ENCODE peak calls at places on chromosomes 2 and 18, in nine cellular contexts. J, D, W, Y, B, C, I, Q and A are unnamed samples.
A peak's percentile ranks its signal among the peaks of the same experiment; 100 is the strongest.

GRCh38 chr18:9792565-9793226 is 84.6 kb downstream of the RAB31 start:
- DNase-seq in J (peak; percentile 38), D (no peak), W (no peak), Y (no peak), B (no peak), C (peak; percentile 52), I (no peak), Q (peak; percentile 77), A (no peak)

GRCh38 chr2:74384051-74384450 is 3.9 kb upstream of the DCTN1 start:
- DNase-seq in J (no peak), D (no peak), W (no peak), Y (no peak), B (no peak), C (no peak), I (no peak), Q (no peak), A (no peak)

GRCh38 chr2:151632993-151633592 is 101.2 kb downstream of the NEB start:
- DNase-seq in J (peak; percentile 31), D (peak; percentile 53), W (no peak), Y (no peak), B (no peak), C (no peak), I (no peak), Q (peak; percentile 39), A (no peak)

GRCh38 chr2:45380131-45380836 is 230.8 kb downstream of the SRBD1 start:
- DNase-seq in J (peak; percentile 15), D (peak; percentile 19), W (no peak), Y (no peak), B (no peak), C (no peak), I (peak; percentile 35), Q (no peak), A (no peak)

GRCh38 chr2:152175012-152175367 is 573 bp downstream of the STAM2 start:
- DNase-seq in J (no peak), D (no peak), W (no peak), Y (no peak), B (no peak), C (no peak), I (no peak), Q (no peak), A (no peak)

GRCh38 chr2:152396051-152396511 is 61.1 kb downstream of the FMNL2 start:
- DNase-seq in J (no peak), D (peak; percentile 20), W (no peak), Y (no peak), B (no peak), C (no peak), I (no peak), Q (no peak), A (no peak)

GRCh38 chr2:225165052-225165451 is 122.8 kb upstream of the DOCK10 start:
- DNase-seq in J (no peak), D (peak; percentile 31), W (no peak), Y (no peak), B (no peak), C (no peak), I (no peak), Q (no peak), A (no peak)

GRCh38 chr2:37117566-37117965 is 33.2 kb downstream of the GPATCH11 start:
- DNase-seq in J (no peak), D (no peak), W (no peak), Y (no peak), B (no peak), C (no peak), I (no peak), Q (no peak), A (no peak)

GRCh38 chr2:197904446-197904845 is 100.1 kb downstream of the PLCL1 start:
- DNase-seq in J (no peak), D (no peak), W (no peak), Y (no peak), B (no peak), C (no peak), I (no peak), Q (no peak), A (no peak)

GRCh38 chr2:174846941-174847938 is 83.0 kb upstream of the CHRNA1 start:
- DNase-seq in J (no peak), D (peak; percentile 98), W (no peak), Y (no peak), B (no peak), C (no peak), I (no peak), Q (no peak), A (no peak)

GRCh38 chr2:227414846-227415245 is 27.1 kb upstream of the SCYGR1 start:
- DNase-seq in J (peak; percentile 83), D (peak; percentile 42), W (no peak), Y (no peak), B (no peak), C (no peak), I (no peak), Q (no peak), A (no peak)

GRCh38 chr18:10113156-10114022 is 199.6 kb downstream of the VAPA start:
- DNase-seq in J (no peak), D (peak; percentile 59), W (no peak), Y (no peak), B (no peak), C (no peak), I (no peak), Q (peak; percentile 69), A (no peak)

GRCh38 chr18:12026562-12026961 is 45.3 kb downstream of the IMPA2 start:
- DNase-seq in J (no peak), D (no peak), W (no peak), Y (no peak), B (no peak), C (no peak), I (no peak), Q (no peak), A (no peak)

GRCh38 chr18:12021077-12021476 is 39.8 kb downstream of the IMPA2 start:
- DNase-seq in J (peak; percentile 66), D (no peak), W (no peak), Y (no peak), B (no peak), C (no peak), I (no peak), Q (no peak), A (no peak)

GRCh38 chr18:12027046-12027445 is 45.7 kb downstream of the IMPA2 start:
- DNase-seq in J (no peak), D (no peak), W (no peak), Y (no peak), B (no peak), C (no peak), I (no peak), Q (no peak), A (no peak)

GRCh38 chr18:12021596-12021995 is 40.3 kb downstream of the IMPA2 start:
- DNase-seq in J (no peak), D (peak; percentile 54), W (no peak), Y (no peak), B (no peak), C (no peak), I (no peak), Q (no peak), A (no peak)

DNA sequence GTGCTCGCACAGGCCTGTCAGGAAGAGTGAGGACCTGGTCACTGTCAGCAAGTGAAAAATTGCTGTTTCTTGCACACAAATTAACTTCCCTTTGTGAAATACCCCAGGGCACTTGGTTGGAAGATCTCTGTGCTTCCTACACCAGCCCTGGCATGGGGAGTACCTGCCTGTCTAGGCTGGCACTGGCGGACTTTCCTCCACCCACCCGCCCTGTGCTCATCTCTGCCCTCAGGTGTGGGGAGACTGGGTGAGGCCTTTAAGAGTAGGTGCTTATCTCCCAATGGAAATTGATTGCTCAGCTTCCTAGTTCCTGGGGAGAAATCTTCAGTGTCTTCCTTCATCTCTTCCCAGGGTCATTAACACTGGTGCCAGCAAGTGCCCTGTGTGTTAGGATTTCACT is 42.1 kb downstream of the IMPA2 start:
- DNase-seq in J (no peak), D (no peak), W (no peak), Y (no peak), B (no peak), C (no peak), I (no peak), Q (no peak), A (no peak)
- H3K27ac ChIP-seq in J (no peak overlapping the region), D (no peak overlapping the region), W (no peak overlapping the region), Y (no peak overlapping the region), B (no peak overlapping the region), C (no peak overlapping the region), I (no peak overlapping the region), Q (no peak overlapping the region), A (no peak overlapping the region)

GRCh38 chr2:236833501-236834186 is 252.0 kb upstream of the COPS8 start:
- DNase-seq in J (no peak), D (no peak), W (no peak), Y (no peak), B (no peak), C (no peak), I (no peak), Q (no peak), A (no peak)

GRCh38 chr2:236830931-236831330 is 254.8 kb upstream of the COPS8 start:
- DNase-seq in J (no peak), D (no peak), W (no peak), Y (no peak), B (no peak), C (no peak), I (no peak), Q (no peak), A (no peak)

GRCh38 chr2:236828820-236829219 is 256.9 kb upstream of the COPS8 start:
- DNase-seq in J (peak; percentile 23), D (no peak), W (no peak), Y (no peak), B (no peak), C (no peak), I (no peak), Q (no peak), A (no peak)

GRCh38 chr2:236834284-236834683 is 251.4 kb upstream of the COPS8 start:
- DNase-seq in J (no peak), D (no peak), W (no peak), Y (no peak), B (no peak), C (no peak), I (no peak), Q (no peak), A (no peak)

DNA sequence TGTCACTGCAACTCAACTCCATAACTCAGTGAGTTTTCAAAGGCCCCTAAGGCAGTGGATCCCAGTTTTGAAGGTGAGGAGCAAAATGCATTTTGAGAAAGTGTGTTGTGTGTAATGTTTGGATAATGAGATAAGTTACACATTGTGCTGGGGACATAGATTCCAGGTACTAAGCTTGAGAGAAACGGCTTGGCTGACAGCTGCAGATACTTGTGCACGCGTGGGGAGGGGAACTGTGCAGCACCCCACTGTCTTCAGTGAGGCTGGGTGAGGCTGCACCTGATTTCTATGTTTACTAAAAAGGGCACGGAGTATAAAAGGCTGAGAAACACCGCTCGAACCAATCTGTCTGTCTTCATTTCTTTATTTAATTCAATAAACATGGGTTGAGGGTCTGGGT is 254.0 kb upstream of the COPS8 start:
- DNase-seq in J (no peak), D (no peak), W (no peak), Y (no peak), B (no peak), C (no peak), I (no peak), Q (no peak), A (no peak)
- H3K27ac ChIP-seq in J (no peak overlapping the region), D (no peak overlapping the region), W (peak overlapping the region; percentile 18), Y (no peak overlapping the region), B (no peak overlapping the region), C (no peak overlapping the region), I (no peak overlapping the region), Q (no peak overlapping the region), A (no peak overlapping the region)

GRCh38 chr2:68231061-68231372 is 21.3 kb downstream of the PPP3R1 start:
- DNase-seq in J (no peak), D (no peak), W (no peak), Y (no peak), B (no peak), C (no peak), I (no peak), Q (no peak), A (no peak)
- H3K27ac ChIP-seq in J (peak overlapping the region; percentile 6), D (peak overlapping the region; percentile 7), W (peak overlapping the region; percentile 4), Y (no peak overlapping the region), B (peak overlapping the region; percentile 3), C (no peak overlapping the region), I (no peak overlapping the region), Q (no peak overlapping the region), A (no peak overlapping the region)

GRCh38 chr18:63173983-63174382 is 145.6 kb downstream of the BCL2 start:
- DNase-seq in J (no peak), D (no peak), W (no peak), Y (no peak), B (no peak), C (no peak), I (no peak), Q (no peak), A (no peak)
- H3K27ac ChIP-seq in J (no peak overlapping the region), D (no peak overlapping the region), W (peak overlapping the region; percentile 80), Y (no peak overlapping the region), B (no peak overlapping the region), C (no peak overlapping the region), I (no peak overlapping the region), Q (no peak overlapping the region), A (no peak overlapping the region)